ENCODE peak calls at places on chromosomes 3 and 15, in four cellular contexts. F, P, U and O are unnamed samples.

GRCh38 chr3:100665230-100665629 is 44.1 kb upstream of the TFG start:
- DNase-seq in F (no peak), P (no peak), U (no peak), O (no peak)

GRCh38 chr3:137121704-137122314 is 164.0 kb downstream of the IL20RB start:
- DNase-seq in F (no peak), P (no peak), U (peak), O (peak)

GRCh38 chr3:148938306-148938705 is 53.0 kb upstream of the GYG1 start:
- DNase-seq in F (no peak), P (no peak), U (no peak), O (no peak)

GRCh38 chr3:116112686-116113085 is 332.6 kb downstream of the LSAMP start:
- DNase-seq in F (no peak), P (no peak), U (no peak), O (no peak)

GRCh38 chr3:107367353-107367752 is 9.9 kb upstream of the CCDC54 start:
- DNase-seq in F (no peak), P (peak), U (no peak), O (no peak)

GRCh38 chr3:24986635-24987034 is 441.4 kb upstream of the RARB start:
- DNase-seq in F (no peak), P (no peak), U (no peak), O (no peak)

GRCh38 chr3:140274429-140274828 is 339.4 kb downstream of the CLSTN2 start:
- DNase-seq in F (no peak), P (no peak), U (no peak), O (no peak)

GRCh38 chr3:4994823-4995499 is 15.7 kb downstream of the BHLHE40 start:
- DNase-seq in F (no peak), P (peak), U (no peak), O (no peak)

GRCh38 chr3:120614765-120615164 is 18.6 kb downstream of the NDUFB4 start:
- DNase-seq in F (no peak), P (no peak), U (no peak), O (no peak)

GRCh38 chr3:109548192-109548938 is 211.0 kb upstream of the DPPA4 start:
- DNase-seq in F (no peak), P (no peak), U (no peak), O (no peak)

GRCh38 chr3:64038252-64038651 is 15.0 kb upstream of the PSMD6 start:
- DNase-seq in F (no peak), P (no peak), U (no peak), O (no peak)

GRCh38 chr3:38649500-38650247 is at the start of gene SCN5A:
- DNase-seq in F (peak), P (peak), U (peak), O (peak)

GRCh38 chr3:116051040-116051439 is 394.2 kb downstream of the LSAMP start:
- DNase-seq in F (no peak), P (no peak), U (no peak), O (no peak)

GRCh38 chr3:13515786-13516783 is 32.8 kb upstream of the FBLN2 start:
- DNase-seq in F (no peak), P (no peak), U (no peak), O (no peak)

GRCh38 chr3:88032245-88032644 is 26.6 kb downstream of the CGGBP1 start:
- DNase-seq in F (no peak), P (no peak), U (no peak), O (no peak)

GRCh38 chr3:155317211-155317610 is 23.7 kb upstream of the STRIT1 start:
- DNase-seq in F (no peak), P (no peak), U (no peak), O (no peak)

GRCh38 chr15:63379492-63380150 is 2.0 kb downstream of the CA12 start:
- DNase-seq in F (no peak), P (no peak), U (no peak), O (no peak)

GRCh38 chr3:124951511-124952390 is 17.2 kb upstream of the MUC13 start:
- DNase-seq in F (no peak), P (no peak), U (no peak), O (no peak)

GRCh38 chr15:25178835-25179672 is 224.3 kb downstream of the SNRPN start:
- DNase-seq in F (peak), P (no peak), U (no peak), O (peak)

GRCh38 chr15:75644376-75644775 is 3.3 kb upstream of the SNX33 start:
- DNase-seq in F (no peak), P (no peak), U (no peak), O (no peak)

GRCh38 chr3:178538065-178538464 is 1.8 kb downstream of the KCNMB2 start:
- DNase-seq in F (no peak), P (no peak), U (no peak), O (no peak)

GRCh38 chr15:67641453-67641852 is 99.0 kb downstream of the MAP2K5 start:
- DNase-seq in F (no peak), P (no peak), U (no peak), O (no peak)

GRCh38 chr15:73927476-73928240 is 1.4 kb downstream of the LOXL1 start:
- DNase-seq in F (peak), P (peak), U (peak), O (peak)

GRCh38 chr3:26015752-26016151 is 225.9 kb downstream of the OXSM start:
- DNase-seq in F (peak), P (no peak), U (no peak), O (peak)

GRCh38 chr3:72274511-72275295 is 489.8 kb upstream of the PROK2 start:
- DNase-seq in F (no peak), P (no peak), U (no peak), O (no peak)

GRCh38 chr3:141388823-141389617 is 20.7 kb downstream of the ZBTB38 start:
- DNase-seq in F (no peak), P (no peak), U (no peak), O (no peak)

GRCh38 chr3:74267126-74267525 is 347.3 kb downstream of the CNTN3 start:
- DNase-seq in F (no peak), P (no peak), U (no peak), O (no peak)

GRCh38 chr3:46536758-46537157 is 29.3 kb downstream of the LRRC2 start:
- DNase-seq in F (no peak), P (no peak), U (no peak), O (no peak)

GRCh38 chr15:72033711-72034110 is 84.2 kb downstream of the MYO9A start:
- DNase-seq in F (no peak), P (no peak), U (no peak), O (no peak)

GRCh38 chr3:4474683-4475490 is 7.8 kb upstream of the SUMF1 start:
- DNase-seq in F (no peak), P (no peak), U (no peak), O (no peak)

GRCh38 chr15:77915261-77915960 is 162.1 kb downstream of the TBC1D2B start:
- DNase-seq in F (no peak), P (no peak), U (no peak), O (peak)

GRCh38 chr3:177833392-177833791 is 636.1 kb upstream of the TBL1XR1 start:
- DNase-seq in F (no peak), P (no peak), U (no peak), O (no peak)

GRCh38 chr3:129555616-129556357 is 12.8 kb downstream of the H1-8 start:
- DNase-seq in F (no peak), P (no peak), U (no peak), O (no peak)

DNA sequence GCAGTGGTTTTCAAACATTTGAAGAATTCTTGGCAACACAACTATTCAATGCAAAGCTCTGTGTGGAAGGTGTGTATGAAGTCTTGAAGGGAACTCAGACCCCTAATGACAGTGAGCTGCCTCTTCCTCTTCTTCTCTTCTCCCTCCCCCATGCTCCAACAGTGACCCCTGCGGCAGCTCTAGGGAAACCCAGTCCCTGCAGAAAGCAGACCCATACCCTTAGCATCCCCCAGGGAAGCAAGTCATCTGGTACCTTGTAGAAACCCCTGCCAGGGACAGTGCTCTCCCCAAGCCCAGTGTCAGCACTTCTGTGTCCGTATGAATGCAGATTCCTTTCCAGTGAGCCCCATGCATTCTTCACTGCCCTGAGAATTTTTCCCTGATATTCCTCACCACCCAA is 442.3 kb downstream of the EPHB1 start:
- DNase-seq in F (peak), P (no peak), U (peak), O (peak)
- TF ChIP-seq CTCF in F (peak), P (peak), U (no peak), O (no peak)

GRCh38 chr3:121747976-121748375 is 1.6 kb downstream of the GOLGB1 start:
- DNase-seq in F (no peak), P (no peak), U (no peak), O (no peak)
- TF ChIP-seq TEAD4 in F (no peak), P (no peak), U (no peak), O (no peak)

GRCh38 chr3:50612973-50613851 is 1.6 kb upstream of the CISH start:
- DNase-seq in F (no peak), P (no peak), U (no peak), O (no peak)
- TF ChIP-seq CTCF in F (no peak), P (no peak), U (no peak), O (no peak)

GRCh38 chr3:28751864-28752263 is 403.2 kb upstream of the AZI2 start:
- DNase-seq in F (no peak), P (no peak), U (no peak), O (no peak)

GRCh38 chr3:28743843-28744242 is 395.2 kb upstream of the AZI2 start:
- DNase-seq in F (no peak), P (no peak), U (no peak), O (no peak)

GRCh38 chr3:28745436-28745835 is 396.8 kb upstream of the AZI2 start:
- DNase-seq in F (no peak), P (no peak), U (no peak), O (no peak)

GRCh38 chr3:28746990-28747389 is 398.4 kb upstream of the AZI2 start:
- DNase-seq in F (no peak), P (no peak), U (no peak), O (no peak)

GRCh38 chr3:28745904-28746617 is 397.4 kb upstream of the AZI2 start:
- DNase-seq in F (no peak), P (no peak), U (peak), O (no peak)
- TF ChIP-seq TEAD4 in F (no peak), P (no peak), U (no peak), O (no peak)

DNA sequence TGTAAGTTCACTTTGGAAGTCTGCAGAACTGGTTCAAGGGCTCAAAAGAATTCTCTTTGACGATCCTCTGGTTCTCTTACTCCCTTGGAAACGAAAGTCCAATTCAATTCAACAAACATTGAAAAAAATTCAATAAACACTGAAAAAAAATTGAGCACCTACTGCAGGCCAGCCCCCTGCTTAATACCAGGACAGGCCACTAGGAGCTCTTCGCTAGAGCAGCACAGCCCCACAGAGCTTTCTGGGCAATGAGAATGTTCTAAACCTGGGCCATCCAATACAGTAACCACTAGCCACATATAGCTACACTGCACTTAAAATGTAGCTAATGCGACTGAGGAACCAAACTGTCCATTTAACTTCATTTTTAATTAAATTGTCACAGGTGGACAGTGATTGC is 50.4 kb upstream of the DCLK3 start:
- DNase-seq in F (no peak), P (peak), U (no peak), O (no peak)
- TF ChIP-seq CTCF in F (peak), P (peak), U (peak), O (peak)